ENCODE peak calls at places on chromosomes 5 and 9, in six cellular contexts. U is SK-N-SH, G is fibroblast of lung, B is H9, W is colonic mucosa, S is Karpas-422. O is an unnamed sample.

GRCh38 chr5:120789918-120790714 is 326.0 kb downstream of the PRR16 start:
- DNase-seq in U (peak; percentile 10), G (no peak), B (no peak), W (no peak), S (no peak), O (no peak)

GRCh38 chr9:92325991-92326500 is 293 bp downstream of the CENPP start:
- DNase-seq in U (no peak), G (peak; percentile 7), B (no peak), W (no peak), S (peak; percentile 81), O (no peak)

GRCh38 chr9:21993007-21993406 is 1.2 kb downstream of the CDKN2A start:
- DNase-seq in U (no peak), G (no peak), B (no peak), W (no peak), S (peak; percentile 49), O (no peak)

GRCh38 chr5:58983496-58983895 is 400.6 kb downstream of the RAB3C start:
- DNase-seq in U (no peak), G (no peak), B (no peak), W (no peak), S (no peak), O (no peak)

GRCh38 chr5:606061-606460 is 6.1 kb upstream of the CEP72 start:
- DNase-seq in U (no peak), G (no peak), B (no peak), W (no peak), S (no peak), O (no peak)

GRCh38 chr5:154273963-154274827 is 83.7 kb downstream of the GALNT10 start:
- DNase-seq in U (no peak), G (no peak), B (no peak), W (no peak), S (no peak), O (no peak)

GRCh38 chr9:15182003-15182695 is 124.9 kb downstream of the TTC39B start:
- DNase-seq in U (peak; percentile 33), G (peak; percentile 18), B (no peak), W (no peak), S (no peak), O (no peak)

GRCh38 chr9:115672477-115673316 is 480.9 kb upstream of the PAPPA start:
- DNase-seq in U (no peak), G (peak; percentile 97), B (no peak), W (no peak), S (no peak), O (peak; percentile 54)

GRCh38 chr9:1599961-1600360 is 415.2 kb upstream of the SMARCA2 start:
- DNase-seq in U (no peak), G (no peak), B (no peak), W (no peak), S (no peak), O (no peak)

GRCh38 chr5:38207343-38207742 is 51.0 kb upstream of the EGFLAM start:
- DNase-seq in U (no peak), G (no peak), B (peak; percentile 37), W (no peak), S (no peak), O (peak; percentile 68)

GRCh38 chr5:35835796-35836742 is 20.6 kb upstream of the IL7R start:
- DNase-seq in U (no peak), G (no peak), B (no peak), W (no peak), S (no peak), O (no peak)

GRCh38 chr5:38925154-38925925 is 79.5 kb downstream of the OSMR start:
- DNase-seq in U (no peak), G (peak; percentile 56), B (no peak), W (no peak), S (no peak), O (no peak)

GRCh38 chr9:93297659-93298497 is 113.9 kb downstream of the WNK2 start:
- DNase-seq in U (peak; percentile 39), G (no peak), B (peak; percentile 57), W (peak; percentile 49), S (no peak), O (peak; percentile 75)

GRCh38 chr5:113989278-113989912 is 372.5 kb upstream of the KCNN2 start:
- DNase-seq in U (no peak), G (no peak), B (no peak), W (no peak), S (no peak), O (no peak)

GRCh38 chr9:36163049-36163839 is 5.9 kb upstream of the CCIN start:
- DNase-seq in U (peak; percentile 89), G (peak; percentile 93), B (peak; percentile 92), W (no peak), S (no peak), O (peak; percentile 94)

GRCh38 chr9:85228111-85228855 is 513.5 kb downstream of the AGTPBP1 start:
- DNase-seq in U (no peak), G (no peak), B (no peak), W (no peak), S (no peak), O (no peak)

GRCh38 chr9:137453643-137454081 is 5.5 kb downstream of the NSMF start:
- DNase-seq in U (peak; percentile 93), G (peak; percentile 78), B (peak; percentile 95), W (peak; percentile 88), S (peak; percentile 85), O (peak; percentile 95)

GRCh38 chr9:34337404-34337803 is 8.0 kb downstream of the NUDT2 start:
- DNase-seq in U (no peak), G (peak; percentile 29), B (no peak), W (no peak), S (peak; percentile 56), O (no peak)

GRCh38 chr5:112570708-112571448 is 151.8 kb upstream of the EPB41L4A start:
- DNase-seq in U (no peak), G (no peak), B (no peak), W (no peak), S (no peak), O (no peak)

GRCh38 chr9:21777701-21778100 is 24.7 kb upstream of the MTAP start:
- DNase-seq in U (no peak), G (peak; percentile 73), B (no peak), W (no peak), S (no peak), O (peak; percentile 60)

GRCh38 chr9:130461218-130461630 is 16.5 kb downstream of the ASS1 start:
- DNase-seq in U (peak; percentile 87), G (peak; percentile 35), B (peak; percentile 81), W (peak; percentile 57), S (peak; percentile 86), O (peak; percentile 91)

GRCh38 chr5:94218374-94218773 is 400.0 kb downstream of the KIAA0825 start:
- DNase-seq in U (no peak), G (peak; percentile 48), B (no peak), W (no peak), S (no peak), O (no peak)

GRCh38 chr5:155082401-155082800 is 68.8 kb downstream of the KIF4B start:
- DNase-seq in U (no peak), G (peak; percentile 47), B (no peak), W (no peak), S (no peak), O (no peak)

GRCh38 chr9:13034696-13035006 is 244.8 kb downstream of the MPDZ start:
- DNase-seq in U (no peak), G (peak; percentile 26), B (no peak), W (no peak), S (no peak), O (no peak)

GRCh38 chr9:94912700-94913249 is 186.3 kb downstream of the AOPEP start:
- DNase-seq in U (no peak), G (no peak), B (no peak), W (no peak), S (no peak), O (peak; percentile 47)

GRCh38 chr5:161676109-161676508 is 9.4 kb upstream of the GABRA6 start:
- DNase-seq in U (peak; percentile 2), G (no peak), B (peak; percentile 38), W (no peak), S (peak; percentile 47), O (peak; percentile 56)

GRCh38 chr5:30343707-30344106 is 849.8 kb upstream of the CDH6 start:
- DNase-seq in U (no peak), G (no peak), B (no peak), W (no peak), S (no peak), O (no peak)
- H3K9ac ChIP-seq in U (no peak overlapping the region), G (no peak overlapping the region), B (no peak overlapping the region), W (no peak overlapping the region), S (no peak overlapping the region), O (no peak overlapping the region)

GRCh38 chr9:113616716-113617496 is 153.4 kb downstream of the RGS3 start:
- DNase-seq in U (no peak), G (no peak), B (peak; percentile 43), W (no peak), S (no peak), O (no peak)
- H3K9ac ChIP-seq in U (no peak overlapping the region), G (peak overlapping the region; percentile 18), B (no peak overlapping the region), W (no peak overlapping the region), S (no peak overlapping the region), O (no peak overlapping the region)

GRCh38 chr9:99031994-99032393 is 72.9 kb upstream of the TGFBR1 start:
- DNase-seq in U (no peak), G (no peak), B (no peak), W (no peak), S (no peak), O (no peak)

GRCh38 chr9:99031319-99031718 is 73.6 kb upstream of the TGFBR1 start:
- DNase-seq in U (no peak), G (no peak), B (no peak), W (no peak), S (no peak), O (peak; percentile 18)

GRCh38 chr9:99029083-99029482 is 75.8 kb upstream of the TGFBR1 start:
- DNase-seq in U (no peak), G (no peak), B (no peak), W (no peak), S (no peak), O (no peak)

GRCh38 chr9:99030610-99031009 is 74.3 kb upstream of the TGFBR1 start:
- DNase-seq in U (no peak), G (no peak), B (no peak), W (no peak), S (no peak), O (no peak)

GRCh38 chr9:99030082-99030481 is 74.8 kb upstream of the TGFBR1 start:
- DNase-seq in U (no peak), G (peak; percentile 95), B (no peak), W (no peak), S (no peak), O (no peak)
- H3K9ac ChIP-seq in U (peak overlapping the region; percentile 13), G (no peak overlapping the region), B (no peak overlapping the region), W (no peak overlapping the region), S (no peak overlapping the region), O (no peak overlapping the region)

GRCh38 chr9:28610339-28610738 is 1037.1 kb upstream of the C9orf72 start:
- DNase-seq in U (no peak), G (no peak), B (no peak), W (no peak), S (no peak), O (no peak)
- H3K9ac ChIP-seq in U (no peak overlapping the region), G (no peak overlapping the region), B (no peak overlapping the region), W (no peak overlapping the region), S (no peak overlapping the region), O (no peak overlapping the region)

GRCh38 chr9:132384376-132384775 is 22.3 kb downstream of the TTF1 start:
- DNase-seq in U (no peak), G (no peak), B (no peak), W (no peak), S (peak; percentile 85), O (no peak)

GRCh38 chr9:132383462-132383883 is 23.2 kb downstream of the TTF1 start:
- DNase-seq in U (no peak), G (no peak), B (no peak), W (no peak), S (peak; percentile 90), O (no peak)

GRCh38 chr9:132381966-132382541 is 24.6 kb downstream of the TTF1 start:
- DNase-seq in U (no peak), G (no peak), B (no peak), W (no peak), S (peak; percentile 91), O (no peak)
- H3K9ac ChIP-seq in U (no peak overlapping the region), G (no peak overlapping the region), B (no peak overlapping the region), W (peak overlapping the region; percentile 19), S (peak overlapping the region; percentile 64), O (no peak overlapping the region)

GRCh38 chr5:173915310-173916005 is 27.3 kb downstream of the CPEB4 start:
- DNase-seq in U (peak; percentile 45), G (no peak), B (no peak), W (no peak), S (no peak), O (no peak)
- H3K9ac ChIP-seq in U (no peak overlapping the region), G (no peak overlapping the region), B (no peak overlapping the region), W (no peak overlapping the region), S (no peak overlapping the region), O (no peak overlapping the region)

O was measured in endodermal cell.